ENCODE peak calls at places on chromosomes 3 and 15, in seven cellular contexts. A is HCT116, W is MM.1S, Y is kidney, D is endothelial cell of umbilical vein, Z is astrocyte, H is GM12878. X is an unnamed sample.

GRCh38 chr3:158094235-158094916 is 11.8 kb downstream of the SHOX2 start:
- DNase-seq in A (no peak), W (no peak), Y (no peak), D (no peak), Z (no peak), H (no peak), X (no peak)

GRCh38 chr3:12400795-12401194 is 83.5 kb upstream of the TSEN2 start:
- DNase-seq in A (peak; percentile 21), W (no peak), Y (no peak), D (peak; percentile 69), Z (peak; percentile 88), H (no peak), X (no peak)

GRCh38 chr15:61030451-61030850 is 198.7 kb downstream of the RORA start:
- DNase-seq in A (no peak), W (no peak), Y (no peak), D (no peak), Z (no peak), H (no peak), X (no peak)

GRCh38 chr3:43627360-43627759 is 5.5 kb upstream of the ANO10 start:
- DNase-seq in A (no peak), W (no peak), Y (no peak), D (no peak), Z (no peak), H (no peak), X (no peak)

GRCh38 chr15:67403428-67403827 is 117.5 kb upstream of the C15orf61 start:
- DNase-seq in A (no peak), W (no peak), Y (no peak), D (no peak), Z (no peak), H (no peak), X (no peak)

GRCh38 chr15:90413411-90414379 is 25.7 kb downstream of the IQGAP1 start:
- DNase-seq in A (no peak), W (no peak), Y (no peak), D (peak; percentile 54), Z (peak; percentile 58), H (no peak), X (no peak)

GRCh38 chr15:51672100-51672731 is 9.1 kb upstream of the SCG3 start:
- DNase-seq in A (no peak), W (no peak), Y (no peak), D (no peak), Z (no peak), H (no peak), X (no peak)

GRCh38 chr15:83653639-83654378 is at the start of gene ADAMTSL3:
- DNase-seq in A (no peak), W (no peak), Y (peak; percentile 93), D (no peak), Z (peak; percentile 12), H (no peak), X (peak; percentile 71)

GRCh38 chr15:80404719-80405553 is 754 bp downstream of the ARNT2 start:
- DNase-seq in A (no peak), W (no peak), Y (peak; percentile 86), D (no peak), Z (no peak), H (no peak), X (peak; percentile 18)

GRCh38 chr3:23479615-23480323 is 276.6 kb downstream of the UBE2E2 start:
- DNase-seq in A (no peak), W (no peak), Y (peak; percentile 59), D (no peak), Z (no peak), H (no peak), X (no peak)

GRCh38 chr3:71028802-71029201 is 554.7 kb downstream of the FOXP1 start:
- DNase-seq in A (no peak), W (no peak), Y (no peak), D (no peak), Z (no peak), H (no peak), X (no peak)
- H3K4me1 ChIP-seq in A (no peaks in the 10 kb centered on the region), W (no peaks in the 10 kb centered on the region), Y (no peaks in the 10 kb centered on the region), D (peaks cover 8% of the 10 kb centered on the region), Z (no peaks in the 10 kb centered on the region), H (no peaks in the 10 kb centered on the region), X (peaks cover 11% of the 10 kb centered on the region)

DNA sequence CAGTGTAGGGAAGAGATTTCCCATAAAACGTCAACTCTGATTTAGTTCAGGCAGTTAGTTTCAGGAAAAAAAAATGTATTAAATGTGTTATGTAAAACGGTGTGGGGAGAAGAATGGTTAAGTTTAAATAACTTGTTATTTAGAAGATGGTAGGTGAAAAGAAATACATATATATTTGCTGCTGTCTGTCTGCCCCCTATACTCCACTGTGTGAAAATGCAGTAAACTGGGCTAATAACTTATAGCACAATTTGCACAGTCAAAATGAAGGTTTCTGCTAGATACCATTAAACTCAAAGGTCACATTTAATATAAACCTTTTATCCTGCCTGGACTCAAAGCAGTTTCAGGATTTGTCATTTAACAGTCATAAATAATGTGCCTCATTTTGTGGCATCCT is 515.0 kb downstream of the FGF12 start:
- DNase-seq in A (no peak), W (no peak), Y (no peak), D (no peak), Z (no peak), H (no peak), X (no peak)
- TF ChIP-seq CTCF in A (peak; percentile 40), W (peak; percentile 19), Y (no peak), D (no peak), Z (no peak), H (peak; percentile 42), X (no peak)

DNA sequence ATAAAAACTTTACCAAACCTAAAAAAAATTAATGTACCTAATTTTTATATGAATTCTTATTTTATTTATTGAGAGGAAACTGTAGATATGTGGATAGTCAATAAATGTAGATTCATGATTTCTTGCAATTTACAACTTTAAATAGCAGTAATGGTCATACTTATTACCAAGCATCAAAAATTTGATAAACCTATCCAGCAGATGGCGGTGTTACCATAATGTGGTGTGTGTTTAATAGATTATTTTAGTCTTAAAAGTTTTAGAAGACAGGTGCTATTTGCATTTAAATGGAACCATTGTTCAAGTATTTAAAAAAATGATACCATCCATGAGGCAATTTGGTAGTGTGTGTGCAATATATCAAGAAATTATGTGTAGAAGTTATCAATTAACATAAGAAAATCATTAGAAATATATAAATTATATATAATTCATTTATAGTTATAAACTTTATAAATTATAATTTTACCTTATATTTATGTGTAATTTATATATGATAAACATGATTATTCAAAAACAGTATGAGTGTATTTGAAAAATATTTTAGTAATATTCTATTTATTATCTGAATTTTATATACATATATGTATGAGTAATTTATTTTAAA is 176.0 kb upstream of the BCHE start:
- DNase-seq in A (peak; percentile 23), W (peak; percentile 80), Y (no peak), D (peak; percentile 32), Z (peak; percentile 21), H (no peak), X (no peak)
- H3K9ac ChIP-seq in A (no peak overlapping the region), W (no peak overlapping the region), Y (no peak overlapping the region), D (no peak overlapping the region), Z (no peak overlapping the region), H (no peak overlapping the region), X (no peak overlapping the region)

DNA sequence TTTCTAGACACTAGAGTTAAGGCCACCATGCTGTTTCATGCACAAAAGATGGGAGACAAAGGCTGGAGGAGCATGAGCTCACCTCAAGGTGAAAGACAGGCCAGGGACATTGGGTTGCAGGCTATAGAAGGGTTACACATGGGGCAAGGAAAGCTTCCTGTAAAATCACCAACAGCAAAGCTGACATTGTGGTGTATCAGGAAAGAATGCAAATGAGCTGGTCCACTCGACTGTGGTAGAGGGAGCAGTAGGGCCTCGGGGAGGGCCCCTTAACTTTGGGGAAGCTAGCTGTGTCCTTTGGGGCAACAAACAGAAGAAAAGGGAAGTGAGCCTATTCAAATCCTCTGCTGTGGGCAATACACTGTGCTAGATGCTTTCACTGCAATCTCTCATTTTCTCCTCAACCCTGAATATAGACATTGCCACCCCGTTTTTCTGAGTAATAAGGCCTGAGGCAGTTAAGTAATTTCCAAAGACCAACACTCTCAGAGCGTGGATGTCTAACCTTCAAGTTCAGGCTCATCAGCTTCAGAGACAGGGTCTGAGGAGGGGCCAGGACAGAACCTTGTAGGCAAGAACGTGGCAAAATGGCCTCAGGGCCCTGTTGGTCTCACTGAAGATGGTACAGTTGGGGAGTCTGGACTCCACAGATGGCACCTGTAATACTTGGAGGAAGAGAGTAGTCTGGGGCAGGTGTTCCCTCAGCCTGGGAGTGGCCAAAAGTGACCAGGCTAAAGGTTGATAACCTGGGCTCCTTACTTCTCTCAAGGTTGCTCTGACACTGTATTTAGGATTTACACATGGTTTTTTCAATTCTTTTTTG is 24.1 kb downstream of the CX3CR1 start:
- DNase-seq in A (no peak), W (peak; percentile 75), Y (no peak), D (no peak), Z (no peak), H (peak; percentile 90), X (no peak)
- H3K4me1 ChIP-seq in A (no peaks in the 10 kb centered on the region), W (peaks cover 50% of the 10 kb centered on the region), Y (no peaks in the 10 kb centered on the region), D (no peaks in the 10 kb centered on the region), Z (peaks cover 8% of the 10 kb centered on the region), H (peaks cover 30% of the 10 kb centered on the region), X (no peaks in the 10 kb centered on the region)

GRCh38 chr15:88664151-88664778 is 25.4 kb downstream of the ISG20 start:
- DNase-seq in A (no peak), W (peak; percentile 21), Y (no peak), D (peak; percentile 34), Z (no peak), H (no peak), X (no peak)
- TF ChIP-seq CTCF in A (peak; percentile 16), W (peak; percentile 35), Y (peak; percentile 30), D (no peak), Z (no peak), H (peak; percentile 46), X (peak; percentile 21)